ENCODE peak calls at places on chromosomes 13 and 19, in nine cellular contexts. B is mammary epithelial cell, L is hepatocyte, X is transverse colon, S is fibroblast of lung, M is left ventricle myocardium inferior, Y is PC-3, I is endodermal cell, D is uterus. Q is an unnamed sample. For H3K4me1, the result is how much of the 10 kb centered on the place peaks cover.

GRCh38 chr19:39115105-39115847 is 10.3 kb upstream of the PAK4 start:
- DNase-seq in B (no peak), L (no peak), X (no peak), S (no peak), M (no peak), Y (no peak), I (no peak), D (no peak), Q (no peak)

GRCh38 chr19:3115916-3116602 is 19.8 kb upstream of the GNA15 start:
- DNase-seq in B (peak), L (no peak), X (no peak), S (peak), M (no peak), Y (no peak), I (peak), D (no peak), Q (no peak)

GRCh38 chr13:48600374-48601364 is 53.1 kb upstream of the CYSLTR2 start:
- DNase-seq in B (peak), L (peak), X (no peak), S (peak), M (no peak), Y (peak), I (peak), D (no peak), Q (peak)

GRCh38 chr13:95494082-95494681 is 58.3 kb upstream of the CLDN10 start:
- DNase-seq in B (peak), L (peak), X (no peak), S (peak), M (no peak), Y (peak), I (no peak), D (no peak), Q (peak)

GRCh38 chr13:27636624-27637288 is 15.1 kb downstream of the POLR1D start:
- DNase-seq in B (peak), L (no peak), X (no peak), S (peak), M (no peak), Y (no peak), I (no peak), D (no peak), Q (peak)

GRCh38 chr13:110915874-110916670 is 1.2 kb upstream of the ANKRD10 start:
- DNase-seq in B (peak), L (peak), X (no peak), S (peak), M (no peak), Y (peak), I (no peak), D (no peak), Q (no peak)

GRCh38 chr13:99982021-99982740 is 597 bp downstream of the ZIC2 start:
- DNase-seq in B (peak), L (peak), X (no peak), S (peak), M (no peak), Y (no peak), I (no peak), D (no peak), Q (peak)

GRCh38 chr19:12695090-12695489 is 1.3 kb downstream of the FBXW9 start:
- DNase-seq in B (no peak), L (no peak), X (no peak), S (no peak), M (no peak), Y (no peak), I (no peak), D (no peak), Q (no peak)

GRCh38 chr19:51637362-51637978 is 7.3 kb upstream of the SIGLEC5 start:
- DNase-seq in B (no peak), L (no peak), X (no peak), S (no peak), M (no peak), Y (peak), I (no peak), D (no peak), Q (peak)

GRCh38 chr19:49212302-49212701 is 54.7 kb downstream of the TRPM4 start:
- DNase-seq in B (no peak), L (no peak), X (no peak), S (no peak), M (no peak), Y (peak), I (no peak), D (no peak), Q (no peak)

GRCh38 chr13:41059466-41059865 is 1.8 kb upstream of the WBP4 start:
- DNase-seq in B (peak), L (no peak), X (no peak), S (peak), M (no peak), Y (peak), I (no peak), D (no peak), Q (peak)

GRCh38 chr19:5222821-5223321 is 117.7 kb downstream of the PTPRS start:
- DNase-seq in B (no peak), L (no peak), X (no peak), S (no peak), M (no peak), Y (no peak), I (no peak), D (no peak), Q (no peak)

GRCh38 chr19:55494172-55494761 is 6.0 kb downstream of the SSC5D start:
- DNase-seq in B (no peak), L (no peak), X (no peak), S (peak), M (peak), Y (no peak), I (no peak), D (peak), Q (no peak)

GRCh38 chr19:42468273-42468796 is 25.6 kb upstream of the CXCL17 start:
- DNase-seq in B (peak), L (peak), X (peak), S (peak), M (no peak), Y (peak), I (no peak), D (no peak), Q (peak)

GRCh38 chr19:54572696-54573311 is 786 bp upstream of the LILRA2 start:
- DNase-seq in B (no peak), L (no peak), X (no peak), S (no peak), M (peak), Y (no peak), I (no peak), D (no peak), Q (no peak)

GRCh38 chr19:46021531-46022041 is 1.3 kb downstream of the PGLYRP1 start:
- DNase-seq in B (peak), L (no peak), X (peak), S (no peak), M (no peak), Y (no peak), I (peak), D (no peak), Q (no peak)

GRCh38 chr13:19264711-19265110 is 83.1 kb upstream of the TUBA3C start:
- DNase-seq in B (no peak), L (no peak), X (no peak), S (no peak), M (no peak), Y (no peak), I (no peak), D (no peak), Q (no peak)

GRCh38 chr19:48629297-48629598 is 7.9 kb downstream of the DBP start:
- DNase-seq in B (no peak), L (no peak), X (peak), S (no peak), M (no peak), Y (no peak), I (no peak), D (no peak), Q (no peak)

GRCh38 chr13:41459754-41460111 is 2.4 kb downstream of the RGCC start:
- DNase-seq in B (no peak), L (no peak), X (no peak), S (no peak), M (no peak), Y (no peak), I (no peak), D (no peak), Q (no peak)

GRCh38 chr19:42542791-42543190 is 14.5 kb upstream of the CEACAM1 start:
- DNase-seq in B (no peak), L (no peak), X (no peak), S (no peak), M (no peak), Y (no peak), I (no peak), D (no peak), Q (no peak)

GRCh38 chr13:98254541-98254940 is 77.5 kb upstream of the RNF113B start:
- DNase-seq in B (no peak), L (no peak), X (no peak), S (peak), M (no peak), Y (no peak), I (peak), D (no peak), Q (no peak)

GRCh38 chr19:58055483-58055874 is 3.6 kb upstream of the ZNF135 start:
- DNase-seq in B (no peak), L (no peak), X (no peak), S (no peak), M (no peak), Y (no peak), I (no peak), D (no peak), Q (no peak)

DNA sequence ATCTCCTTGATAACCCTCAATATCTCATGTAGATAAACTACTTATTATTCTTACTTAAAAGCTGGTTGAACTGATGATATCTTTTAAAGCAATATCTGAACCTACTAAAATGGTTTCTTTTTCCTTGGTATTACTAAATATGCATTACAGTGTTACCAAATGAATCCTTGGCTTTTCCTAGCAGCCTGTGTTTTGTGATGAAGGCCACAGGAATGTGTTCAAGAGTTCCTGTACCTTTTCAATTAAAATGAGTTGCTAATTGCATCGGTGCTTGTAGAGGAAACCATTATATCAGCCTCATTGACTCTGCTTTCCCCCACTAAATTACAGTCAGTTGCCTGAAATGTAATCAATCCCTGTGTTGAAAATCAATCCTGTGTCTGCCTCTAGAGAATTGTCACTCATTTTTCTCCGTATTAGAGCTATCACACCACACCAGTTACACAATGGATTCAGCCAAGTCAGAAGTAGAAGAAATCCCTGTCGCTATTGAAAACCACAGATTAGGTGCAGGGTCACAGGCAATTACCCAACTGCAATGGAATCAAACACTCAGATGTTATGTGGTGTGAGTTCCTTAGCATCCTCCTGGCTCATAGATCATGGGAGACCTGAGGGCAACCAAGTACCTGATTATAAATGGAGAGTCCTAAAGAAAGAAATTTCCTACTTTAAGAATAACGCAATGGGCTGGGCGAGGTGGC is 13.3 kb downstream of the FAM216B start:
- DNase-seq in B (no peak), L (no peak), X (no peak), S (peak), M (no peak), Y (no peak), I (no peak), D (no peak), Q (no peak)
- H3K4me1 ChIP-seq in B (under half), L (under half), X (under half), S (under half), M (under half), Y (under half), I (under half), D (under half), Q (under half)

DNA sequence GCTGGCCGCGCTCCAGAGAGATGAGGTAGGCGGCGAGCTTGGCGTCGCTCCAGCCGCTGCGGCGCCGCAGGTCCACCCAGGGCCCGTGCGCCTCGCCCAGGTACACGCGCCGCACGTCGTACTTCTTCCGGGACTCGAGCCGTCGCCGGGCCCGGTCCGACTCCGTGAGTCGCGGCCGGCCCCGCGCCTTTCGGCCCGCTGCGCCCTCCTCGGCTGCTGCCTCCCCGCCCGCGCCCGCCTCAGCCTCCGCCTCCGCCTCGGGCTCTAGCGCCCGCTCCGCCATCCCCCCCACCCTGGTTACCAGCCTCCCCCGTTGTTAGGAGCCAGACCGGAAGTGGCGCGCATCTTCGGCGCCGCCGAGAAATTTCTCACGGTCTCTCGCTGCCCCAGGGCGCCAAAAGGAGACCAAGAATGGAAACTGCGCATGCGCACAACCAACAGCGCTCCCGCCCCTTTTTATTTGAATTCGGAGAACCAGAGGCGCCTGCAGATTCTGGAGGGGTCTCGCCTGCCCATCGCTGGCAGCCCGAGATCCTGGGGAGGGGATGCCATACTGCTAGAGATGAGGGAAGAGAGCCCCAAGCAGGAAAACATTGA is at the start of gene ZNF653:
- DNase-seq in B (peak), L (peak), X (peak), S (peak), M (peak), Y (peak), I (peak), D (peak), Q (peak)
- H3K4me3 ChIP-seq in B (peak), L (peak), X (peak), S (peak), M (peak), Y (peak), I (peak), D (peak), Q (peak)

DNA sequence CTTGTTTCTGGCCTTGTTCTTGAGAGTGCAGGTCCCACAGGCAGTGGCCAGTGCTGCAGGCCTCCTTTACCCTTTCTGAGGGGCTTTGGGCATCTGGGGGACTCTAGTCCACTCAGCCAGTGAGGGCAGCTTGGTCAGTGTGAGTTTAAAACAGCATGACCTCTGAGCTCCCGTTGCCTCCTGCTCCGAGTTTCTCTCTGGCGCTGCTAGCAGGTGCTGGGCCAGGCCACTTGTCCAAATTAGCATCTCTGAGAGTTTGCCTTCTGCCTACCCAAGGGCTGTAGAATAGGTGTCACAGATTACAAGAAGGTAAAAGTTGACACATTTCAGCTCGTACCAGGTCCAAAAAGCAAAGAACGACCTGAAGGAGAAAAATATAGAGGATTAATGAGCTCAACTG is 105.9 kb downstream of the SIPA1L3 start:
- DNase-seq in B (no peak), L (no peak), X (no peak), S (no peak), M (no peak), Y (no peak), I (peak), D (no peak), Q (no peak)
- H3K4me1 ChIP-seq in B (under half), L (under half), X (under half), S (under half), M (under half), Y (under half), I (under half), D (under half), Q (under half)

GRCh38 chr13:51360489-51360888 is 21.0 kb downstream of the SERPINE3 start:
- DNase-seq in B (no peak), L (no peak), X (no peak), S (no peak), M (no peak), Y (no peak), I (no peak), D (no peak), Q (no peak)

GRCh38 chr13:51357928-51358595 is 18.6 kb downstream of the SERPINE3 start:
- DNase-seq in B (no peak), L (no peak), X (no peak), S (no peak), M (no peak), Y (no peak), I (no peak), D (no peak), Q (no peak)

GRCh38 chr13:51355217-51355616 is 15.7 kb downstream of the SERPINE3 start:
- DNase-seq in B (no peak), L (no peak), X (no peak), S (no peak), M (no peak), Y (no peak), I (no peak), D (no peak), Q (no peak)

GRCh38 chr13:51361111-51361510 is 21.6 kb downstream of the SERPINE3 start:
- DNase-seq in B (no peak), L (no peak), X (no peak), S (peak), M (no peak), Y (no peak), I (no peak), D (no peak), Q (no peak)

GRCh38 chr13:51359352-51359751 is 19.9 kb downstream of the SERPINE3 start:
- DNase-seq in B (no peak), L (no peak), X (no peak), S (no peak), M (no peak), Y (no peak), I (no peak), D (no peak), Q (no peak)
- H3K4me3 ChIP-seq in B (no peak), L (no peak), X (no peak), S (no peak), M (no peak), Y (no peak), I (no peak), D (no peak), Q (no peak)

GRCh38 chr13:24271611-24272451 is 37.5 kb upstream of the C1QTNF9 start:
- DNase-seq in B (peak), L (peak), X (peak), S (peak), M (peak), Y (no peak), I (peak), D (peak), Q (peak)

GRCh38 chr13:24269803-24270202 is 39.6 kb upstream of the C1QTNF9 start:
- DNase-seq in B (peak), L (no peak), X (no peak), S (peak), M (no peak), Y (no peak), I (no peak), D (no peak), Q (no peak)

GRCh38 chr13:24272452-24273161 is 36.8 kb upstream of the C1QTNF9 start:
- DNase-seq in B (no peak), L (no peak), X (no peak), S (peak), M (no peak), Y (no peak), I (peak), D (peak), Q (peak)

GRCh38 chr13:24270639-24271131 is 38.7 kb upstream of the C1QTNF9 start:
- DNase-seq in B (peak), L (peak), X (peak), S (peak), M (peak), Y (no peak), I (peak), D (peak), Q (peak)

DNA sequence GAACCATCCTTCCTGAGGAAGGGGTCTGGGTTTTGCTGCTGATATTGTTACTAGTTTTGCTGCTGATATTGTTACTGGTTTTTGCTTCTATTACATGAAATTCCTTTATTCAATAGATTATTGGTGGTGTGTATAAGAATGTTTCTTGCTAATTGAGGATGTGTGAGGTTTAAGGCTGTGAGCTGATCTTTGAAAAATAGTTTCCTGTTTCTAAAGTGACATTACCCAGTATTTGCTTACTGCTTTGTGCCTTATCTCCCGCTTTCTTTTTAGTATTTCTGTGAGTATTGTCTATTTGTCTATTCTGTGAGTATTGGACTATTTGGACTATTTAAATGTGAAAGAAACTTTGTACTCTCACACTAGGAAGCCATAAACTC is 38.2 kb upstream of the C1QTNF9 start:
- DNase-seq in B (no peak), L (no peak), X (no peak), S (no peak), M (no peak), Y (no peak), I (no peak), D (no peak), Q (no peak)
- H3K4me1 ChIP-seq in B (under half), L (under half), X (under half), S (under half), M (half or more), Y (under half), I (under half), D (under half), Q (under half)

GRCh38 chr19:14347999-14348889 is 33.0 kb upstream of the ADGRE5 start:
- DNase-seq in B (peak), L (peak), X (peak), S (peak), M (peak), Y (peak), I (peak), D (peak), Q (peak)
- H3K4me3 ChIP-seq in B (peak), L (no peak), X (peak), S (no peak), M (peak), Y (peak), I (no peak), D (peak), Q (no peak)

Q was measured in SJCRH30.